ENCODE peak calls at places on chromosomes 2 and 18, in five cellular contexts. V is GM12865, M is AG10803, T is PC-9, O is adipocyte. Y is an unnamed sample.

GRCh38 chr2:226362991-226363390 is 436.6 kb downstream of the IRS1 start:
- DNase-seq in V (no peak), M (peak), T (no peak), O (peak), Y (peak)

GRCh38 chr2:61950133-61950560 is 44.7 kb downstream of the COMMD1 start:
- DNase-seq in V (no peak), M (no peak), T (no peak), O (no peak), Y (no peak)

GRCh38 chr2:55961318-55961911 is 37.8 kb upstream of the EFEMP1 start:
- DNase-seq in V (peak), M (peak), T (peak), O (peak), Y (no peak)

GRCh38 chr2:72325592-72326422 is 178.1 kb upstream of the CYP26B1 start:
- DNase-seq in V (peak), M (no peak), T (peak), O (no peak), Y (no peak)

GRCh38 chr2:76958749-76959148 is 563.4 kb downstream of the LRRTM4 start:
- DNase-seq in V (peak), M (no peak), T (peak), O (no peak), Y (no peak)

GRCh38 chr2:127143851-127144782 is 37.2 kb upstream of the BIN1 start:
- DNase-seq in V (no peak), M (peak), T (no peak), O (peak), Y (peak)

GRCh38 chr2:97720746-97721145 is 7.4 kb downstream of the ZAP70 start:
- DNase-seq in V (no peak), M (no peak), T (no peak), O (no peak), Y (no peak)

GRCh38 chr2:75303227-75303626 is 103.9 kb upstream of the TACR1 start:
- DNase-seq in V (no peak), M (no peak), T (no peak), O (no peak), Y (no peak)

GRCh38 chr2:232886632-232887031 is 16.6 kb downstream of the SNORC start:
- DNase-seq in V (no peak), M (no peak), T (no peak), O (no peak), Y (no peak)

GRCh38 chr2:239477606-239478005 is 76.8 kb upstream of the HDAC4 start:
- DNase-seq in V (no peak), M (no peak), T (no peak), O (no peak), Y (no peak)

GRCh38 chr18:55786651-55787272 is 198.8 kb upstream of the TCF4 start:
- DNase-seq in V (no peak), M (peak), T (no peak), O (no peak), Y (no peak)

GRCh38 chr2:207930747-207931146 is 94.6 kb downstream of the PLEKHM3 start:
- DNase-seq in V (no peak), M (no peak), T (no peak), O (no peak), Y (no peak)

GRCh38 chr18:48124857-48125626 is 194.6 kb upstream of the SMAD2 start:
- DNase-seq in V (peak), M (no peak), T (no peak), O (no peak), Y (no peak)

GRCh38 chr2:173511942-173512341 is 157.3 kb downstream of the CDCA7 start:
- DNase-seq in V (peak), M (no peak), T (peak), O (no peak), Y (no peak)

GRCh38 chr2:211745295-211746097 is 793.1 kb downstream of the ERBB4 start:
- DNase-seq in V (peak), M (peak), T (peak), O (peak), Y (peak)

GRCh38 chr2:71831208-71831577 is 316.5 kb downstream of the CYP26B1 start:
- DNase-seq in V (no peak), M (peak), T (no peak), O (peak), Y (peak)

GRCh38 chr2:7611750-7612149 is 694.5 kb downstream of the RNF144A start:
- DNase-seq in V (peak), M (no peak), T (no peak), O (no peak), Y (no peak)

GRCh38 chr2:241833938-241834852 is 24.5 kb downstream of the PDCD1 start:
- DNase-seq in V (no peak), M (no peak), T (no peak), O (no peak), Y (no peak)

GRCh38 chr18:77495982-77496690 is 246.5 kb downstream of the GALR1 start:
- DNase-seq in V (peak), M (no peak), T (no peak), O (no peak), Y (no peak)

GRCh38 chr2:156430978-156431358 is 5.2 kb upstream of the GPD2 start:
- DNase-seq in V (peak), M (peak), T (peak), O (peak), Y (no peak)

GRCh38 chr2:231397928-231398294 is 2.4 kb downstream of the B3GNT7 start:
- DNase-seq in V (no peak), M (no peak), T (no peak), O (no peak), Y (no peak)

GRCh38 chr2:231398585-231398984 is 3.1 kb downstream of the B3GNT7 start:
- DNase-seq in V (no peak), M (no peak), T (no peak), O (no peak), Y (no peak)

GRCh38 chr2:231396058-231396821 is 730 bp downstream of the B3GNT7 start:
- DNase-seq in V (no peak), M (no peak), T (no peak), O (no peak), Y (no peak)

GRCh38 chr2:231395188-231396057 is at the start of gene B3GNT7:
- DNase-seq in V (peak), M (no peak), T (peak), O (peak), Y (no peak)

GRCh38 chr2:231397011-231397927 is 1.8 kb downstream of the B3GNT7 start:
- DNase-seq in V (peak), M (no peak), T (peak), O (no peak), Y (no peak)
- H3K4me3 ChIP-seq in V (no peak), M (no peak), T (peak), O (no peak), Y (no peak)

DNA sequence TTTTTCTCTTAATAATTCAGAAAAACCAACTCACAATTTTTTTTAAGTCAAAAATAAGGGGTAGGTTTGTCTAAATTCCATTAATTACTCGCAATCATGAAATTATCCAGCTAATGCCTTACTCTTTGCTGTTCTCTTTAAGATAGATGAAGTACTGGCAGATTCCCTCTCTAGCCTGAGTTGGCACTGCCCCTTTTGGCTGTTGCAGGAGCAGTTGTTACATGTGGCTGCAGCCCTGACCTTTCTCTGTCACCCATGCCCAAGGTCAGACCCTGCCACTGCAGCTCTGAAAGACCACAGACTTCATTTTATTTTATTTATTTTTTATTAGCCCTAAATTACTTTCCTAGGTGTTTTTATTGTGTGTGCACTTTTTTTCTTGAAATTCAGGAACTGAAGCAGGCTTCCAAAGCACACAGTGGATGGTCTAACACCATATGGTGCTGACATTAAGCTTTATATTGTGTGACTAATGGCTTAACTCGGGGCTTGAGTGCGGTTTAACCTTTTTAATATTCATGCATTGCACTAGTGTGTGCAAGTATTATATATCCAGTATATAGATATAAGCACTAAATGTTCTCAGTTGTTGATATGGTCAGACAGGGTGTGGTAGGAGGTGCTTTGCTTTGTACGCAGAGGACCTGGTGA is 313.0 kb downstream of the CDH2 start:
- DNase-seq in V (no peak), M (no peak), T (no peak), O (no peak), Y (no peak)
- H3K4me3 ChIP-seq in V (no peak), M (no peak), T (no peak), O (no peak), Y (no peak)

GRCh38 chr2:46943881-46944798 is 28.5 kb upstream of the MCFD2 start:
- DNase-seq in V (peak), M (no peak), T (no peak), O (no peak), Y (no peak)
- H3K4me3 ChIP-seq in V (peak), M (peak), T (no peak), O (peak), Y (no peak)

GRCh38 chr18:59271606-59272220 is 1.5 kb downstream of the RAX start:
- DNase-seq in V (no peak), M (no peak), T (no peak), O (no peak), Y (no peak)
- H3K4me3 ChIP-seq in V (no peak), M (no peak), T (no peak), O (peak), Y (no peak)

GRCh38 chr2:122734756-122735155 is 979.3 kb downstream of the TSN start:
- DNase-seq in V (no peak), M (peak), T (no peak), O (peak), Y (peak)
- H3K4me3 ChIP-seq in V (no peak), M (no peak), T (no peak), O (no peak), Y (no peak)

GRCh38 chr2:235493402-235493774 is 455 bp upstream of the AGAP1 start:
- DNase-seq in V (no peak), M (no peak), T (no peak), O (no peak), Y (no peak)

GRCh38 chr2:235493775-235494715 is at the start of gene AGAP1:
- DNase-seq in V (peak), M (peak), T (peak), O (peak), Y (peak)

GRCh38 chr2:235495373-235496238 is 1.8 kb downstream of the AGAP1 start:
- DNase-seq in V (no peak), M (no peak), T (peak), O (no peak), Y (no peak)

GRCh38 chr2:235494716-235495372 is 1.0 kb downstream of the AGAP1 start:
- DNase-seq in V (no peak), M (peak), T (peak), O (peak), Y (no peak)

GRCh38 chr2:235492850-235493344 is 946 bp upstream of the AGAP1 start:
- DNase-seq in V (no peak), M (peak), T (no peak), O (no peak), Y (no peak)
- H3K4me3 ChIP-seq in V (no peak), M (peak), T (peak), O (peak), Y (peak)

GRCh38 chr18:3264362-3264761 is 2.4 kb downstream of the MYL12B start:
- DNase-seq in V (no peak), M (no peak), T (no peak), O (no peak), Y (no peak)
- H3K4me3 ChIP-seq in V (no peak), M (peak), T (peak), O (peak), Y (no peak)

DNA sequence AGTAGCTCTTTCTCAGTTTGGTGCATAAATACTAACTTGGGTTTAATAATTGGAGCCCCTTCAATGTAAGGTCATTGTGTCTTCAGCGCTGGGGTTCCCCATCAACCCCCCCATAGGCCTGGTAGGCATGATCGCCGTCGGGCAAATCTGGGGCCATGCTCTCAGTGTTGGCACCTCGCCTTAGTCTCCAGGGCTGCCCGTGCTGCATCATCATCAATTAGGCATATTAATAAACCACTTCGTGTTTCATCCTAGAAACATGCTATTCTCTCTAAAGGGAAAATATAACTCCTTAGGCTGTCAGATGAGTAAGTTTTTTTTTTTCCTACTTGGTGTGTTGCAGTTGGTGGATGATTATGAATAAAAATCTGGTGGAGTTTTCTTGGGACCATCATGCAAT is 96.7 kb upstream of the IL1R2 start:
- DNase-seq in V (no peak), M (no peak), T (no peak), O (no peak), Y (no peak)
- H3K4me3 ChIP-seq in V (no peak), M (no peak), T (no peak), O (no peak), Y (no peak)

GRCh38 chr2:37456479-37456878 is 112.0 kb downstream of the QPCT start:
- DNase-seq in V (peak), M (peak), T (no peak), O (no peak), Y (no peak)
- H3K4me3 ChIP-seq in V (no peak), M (no peak), T (no peak), O (no peak), Y (no peak)

Y was measured in skeletal muscle cell.